ENCODE peak calls at places on chromosomes 11 and 22, in eight cellular contexts. V is PC-3, Y is cardiac fibroblast, S is GM06990, K is H9, M is nephron progenitor cell, P is astrocyte of the cerebellum, J is lung. Z is an unnamed sample.

GRCh38 chr11:61683961-61684869 is 4.0 kb downstream of the DAGLA start:
- DNase-seq in V (no peak), Y (no peak), S (no peak), K (peak; percentile 21), M (peak; percentile 31), P (peak; percentile 66), J (no peak), Z (no peak)

GRCh38 chr11:12192796-12193514 is 82.6 kb downstream of the MICAL2 start:
- DNase-seq in V (no peak), Y (no peak), S (no peak), K (no peak), M (no peak), P (no peak), J (no peak), Z (no peak)

GRCh38 chr11:82731691-82732277 is 1.9 kb downstream of the FAM181B start:
- DNase-seq in V (no peak), Y (no peak), S (no peak), K (no peak), M (no peak), P (no peak), J (no peak), Z (no peak)

GRCh38 chr11:66274219-66274618 is 3.8 kb upstream of the CNIH2 start:
- DNase-seq in V (no peak), Y (no peak), S (no peak), K (no peak), M (no peak), P (no peak), J (no peak), Z (no peak)

GRCh38 chr22:46587067-46587471 is 33.1 kb upstream of the GRAMD4 start:
- DNase-seq in V (no peak), Y (no peak), S (peak; percentile 76), K (peak; percentile 20), M (no peak), P (no peak), J (no peak), Z (no peak)

GRCh38 chr22:20567371-20567847 is 60.0 kb downstream of the MED15 start:
- DNase-seq in V (peak; percentile 91), Y (peak; percentile 26), S (no peak), K (no peak), M (no peak), P (no peak), J (no peak), Z (no peak)

GRCh38 chr11:81422402-81422801 is 1311.3 kb downstream of the FAM181B start:
- DNase-seq in V (no peak), Y (no peak), S (no peak), K (no peak), M (no peak), P (no peak), J (no peak), Z (no peak)

GRCh38 chr11:91608662-91609061 is 616.0 kb upstream of the FAT3 start:
- DNase-seq in V (peak; percentile 5), Y (no peak), S (no peak), K (no peak), M (no peak), P (no peak), J (no peak), Z (no peak)

GRCh38 chr11:76782526-76783293 is 446 bp upstream of the TSKU start:
- DNase-seq in V (peak; percentile 89), Y (peak; percentile 97), S (peak; percentile 59), K (peak; percentile 95), M (peak; percentile 94), P (peak; percentile 82), J (peak; percentile 79), Z (peak; percentile 97)

GRCh38 chr22:44659140-44659539 is 42.9 kb upstream of the PRR5 start:
- DNase-seq in V (no peak), Y (no peak), S (no peak), K (peak; percentile 27), M (no peak), P (no peak), J (no peak), Z (no peak)

GRCh38 chr11:84824624-84825023 is 802.5 kb downstream of the DLG2 start:
- DNase-seq in V (no peak), Y (no peak), S (no peak), K (no peak), M (no peak), P (no peak), J (no peak), Z (no peak)

GRCh38 chr11:76838422-76839068 is 22.2 kb upstream of the ACER3 start:
- DNase-seq in V (no peak), Y (peak; percentile 48), S (no peak), K (peak; percentile 86), M (peak; percentile 38), P (no peak), J (no peak), Z (no peak)

GRCh38 chr11:1126935-1127663 is 30.7 kb upstream of the MUC5AC start:
- DNase-seq in V (no peak), Y (no peak), S (no peak), K (peak; percentile 22), M (no peak), P (no peak), J (no peak), Z (no peak)

GRCh38 chr11:2214527-2215229 is 43.1 kb upstream of the TH start:
- DNase-seq in V (no peak), Y (no peak), S (no peak), K (peak; percentile 41), M (no peak), P (no peak), J (peak; percentile 17), Z (peak; percentile 78)

GRCh38 chr11:119111361-119111925 is 4.3 kb downstream of the C2CD2L start:
- DNase-seq in V (no peak), Y (no peak), S (no peak), K (no peak), M (no peak), P (no peak), J (no peak), Z (no peak)

GRCh38 chr22:33565580-33565995 is 354.7 kb downstream of the LARGE1 start:
- DNase-seq in V (no peak), Y (no peak), S (peak; percentile 56), K (no peak), M (no peak), P (no peak), J (no peak), Z (no peak)

DNA sequence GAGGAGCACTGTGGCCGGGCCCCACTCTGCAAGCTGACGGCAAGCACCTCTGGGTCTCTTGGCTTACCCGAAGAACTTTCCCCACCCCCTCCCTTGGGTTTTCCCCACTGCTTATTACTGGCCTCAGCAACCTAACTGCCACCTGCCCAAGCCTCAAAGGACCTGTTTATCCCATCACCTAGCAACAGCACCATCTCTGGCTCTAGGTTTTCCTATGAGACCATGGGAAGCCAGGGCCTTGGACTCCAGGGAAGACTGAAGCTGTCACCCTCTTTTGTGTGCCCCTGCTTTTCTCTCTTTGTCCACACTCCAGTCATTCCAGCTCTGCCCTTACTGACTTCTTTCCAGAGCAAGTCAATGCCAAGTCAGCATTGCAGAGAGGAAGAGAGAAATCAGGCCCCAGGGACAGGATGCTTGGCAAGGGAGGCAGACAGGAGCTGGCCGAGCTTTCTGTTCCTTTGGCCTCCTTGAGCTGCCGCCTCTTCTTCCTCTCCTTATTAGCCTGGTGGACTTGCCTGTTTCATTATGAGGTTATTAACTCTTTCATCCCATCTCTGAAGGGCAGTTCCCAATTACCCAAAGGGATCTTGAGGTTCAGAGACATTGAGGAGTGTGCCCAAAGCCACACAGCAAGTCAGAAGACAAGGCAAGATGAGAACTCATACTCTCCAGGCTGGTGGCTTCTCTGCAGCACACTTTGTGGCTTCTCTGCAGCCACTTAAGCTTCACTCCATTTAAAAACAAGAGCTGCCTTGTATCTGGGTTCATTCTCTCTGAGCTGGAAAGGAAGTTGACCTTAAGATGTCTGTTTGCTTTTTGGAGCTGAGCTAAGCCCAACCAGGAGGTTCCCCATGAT is at the start of gene SMIM35:
- DNase-seq in V (no peak), Y (no peak), S (no peak), K (no peak), M (no peak), P (no peak), J (no peak), Z (no peak)
- TF ChIP-seq CTCF in V (no peak), Y (no peak), S (no peak), K (no peak), M (no peak), P (no peak), J (no peak), Z (no peak)

DNA sequence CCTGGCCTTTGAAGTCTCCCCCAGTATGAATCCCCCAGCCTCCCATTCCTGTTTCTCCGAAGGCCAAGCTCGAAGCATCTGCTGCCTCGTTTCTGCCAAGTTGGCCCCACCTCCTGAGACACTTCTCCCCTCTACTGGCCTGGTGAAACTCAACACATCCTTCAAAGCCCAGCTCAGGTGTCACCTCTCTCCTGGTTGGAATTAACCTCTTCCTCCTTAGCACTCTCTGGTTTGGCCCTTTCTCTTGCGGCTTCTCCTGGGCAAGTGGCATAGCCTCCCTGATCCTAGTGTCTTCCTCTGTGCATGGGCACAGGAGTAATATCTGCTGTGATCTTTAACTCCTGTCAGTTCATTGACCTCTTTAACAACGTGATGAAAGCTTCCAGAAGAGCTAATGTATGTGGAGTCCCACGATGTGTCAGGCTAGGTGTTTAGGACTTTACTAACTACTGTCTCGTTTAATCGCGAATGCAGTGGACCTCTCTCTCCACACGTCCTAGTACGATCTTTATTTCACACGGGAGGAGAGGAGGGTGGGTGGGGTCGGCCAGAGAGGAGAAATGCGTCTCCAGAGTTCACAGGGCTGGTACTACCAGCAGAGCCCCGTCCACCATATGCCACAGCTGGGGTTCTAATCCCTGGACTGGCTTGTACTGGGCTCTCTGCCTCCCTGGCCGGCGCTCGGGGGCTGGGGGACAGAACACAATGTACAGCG is 824 bp upstream of the PTPRJ start:
- DNase-seq in V (no peak), Y (no peak), S (no peak), K (peak; percentile 75), M (peak; percentile 35), P (no peak), J (no peak), Z (no peak)
- TF ChIP-seq CTCF in V (no peak), Y (no peak), S (no peak), K (peak; percentile 27), M (no peak), P (no peak), J (no peak), Z (no peak)

GRCh38 chr11:120336641-120337132 is 474 bp downstream of the ARHGEF12 start:
- DNase-seq in V (peak; percentile 43), Y (peak; percentile 49), S (no peak), K (no peak), M (no peak), P (no peak), J (peak; percentile 48), Z (peak; percentile 88)

GRCh38 chr11:120337133-120337895 is 1.1 kb downstream of the ARHGEF12 start:
- DNase-seq in V (peak; percentile 41), Y (peak; percentile 39), S (peak; percentile 29), K (peak; percentile 31), M (peak; percentile 40), P (no peak), J (peak; percentile 43), Z (no peak)

GRCh38 chr11:120335596-120335927 is 651 bp upstream of the ARHGEF12 start:
- DNase-seq in V (peak; percentile 47), Y (peak; percentile 54), S (no peak), K (no peak), M (no peak), P (no peak), J (no peak), Z (no peak)

GRCh38 chr11:120334894-120335462 is 1.2 kb upstream of the ARHGEF12 start:
- DNase-seq in V (peak; percentile 96), Y (peak; percentile 91), S (peak; percentile 45), K (peak; percentile 36), M (peak; percentile 60), P (peak; percentile 81), J (peak; percentile 73), Z (no peak)

GRCh38 chr11:120335928-120336640 is at the start of gene ARHGEF12:
- DNase-seq in V (peak; percentile 97), Y (peak; percentile 99), S (peak; percentile 97), K (peak; percentile 96), M (peak; percentile 95), P (peak; percentile 92), J (peak; percentile 93), Z (peak; percentile 98)
- TF ChIP-seq CTCF in V (peak; percentile 83), Y (peak; percentile 25), S (peak; percentile 76), K (peak; percentile 51), M (no peak), P (peak; percentile 56), J (no peak), Z (peak; percentile 46)

GRCh38 chr22:19488884-19489843 is 9.4 kb downstream of the CDC45 start:
- DNase-seq in V (peak; percentile 13), Y (peak; percentile 66), S (no peak), K (no peak), M (no peak), P (no peak), J (no peak), Z (no peak)
- TF ChIP-seq CTCF in V (no peak), Y (no peak), S (no peak), K (no peak), M (no peak), P (peak; percentile 5), J (no peak), Z (peak; percentile 47)

Z was measured in osteocyte.